ENCODE peak calls at places on chromosome 12, in seven cellular contexts. H is stimulated activated CD8-positive, alpha-beta memory T cell treated with anti-CD3 and anti-CD28 coated beads, Interleukin-7, amount 100 ng/mL, for 4 hours; S is progenitor cell of endocrine pancreas; V is EL; X is ELR; J is T-helper 22 cell; C is foreskin melanocyte. Z is an unnamed sample.

GRCh38 chr12:112121780-112122565 is 3.4 kb upstream of the TRAFD1 start:
- DNase-seq in H (no peak), S (no peak), V (peak), X (peak), J (no peak), C (no peak), Z (no peak)

GRCh38 chr12:49323524-49324097 is 556 bp downstream of the TROAP start:
- DNase-seq in H (no peak), S (no peak), V (no peak), X (no peak), J (no peak), C (no peak), Z (no peak)

GRCh38 chr12:20040844-20041243 is 327.5 kb upstream of the PDE3A start:
- DNase-seq in H (no peak), S (no peak), V (no peak), X (no peak), J (no peak), C (no peak), Z (peak)

GRCh38 chr12:93572712-93573551 is 457 bp downstream of the SOCS2 start:
- DNase-seq in H (peak), S (peak), V (peak), X (peak), J (no peak), C (no peak), Z (no peak)

GRCh38 chr12:111436811-111437210 is 31.1 kb downstream of the SH2B3 start:
- DNase-seq in H (no peak), S (no peak), V (no peak), X (peak), J (no peak), C (no peak), Z (no peak)

GRCh38 chr12:8508912-8509841 is 4.1 kb upstream of the CLEC4D start:
- DNase-seq in H (no peak), S (no peak), V (no peak), X (no peak), J (no peak), C (no peak), Z (no peak)

GRCh38 chr12:124422142-124422569 is 127.3 kb downstream of the RFLNA start:
- DNase-seq in H (no peak), S (no peak), V (no peak), X (no peak), J (no peak), C (no peak), Z (no peak)

GRCh38 chr12:91178139-91178561 is 4.5 kb downstream of the DCN start:
- DNase-seq in H (no peak), S (no peak), V (peak), X (peak), J (no peak), C (no peak), Z (peak)

GRCh38 chr12:26195250-26195640 is at the start of gene SSPN:
- DNase-seq in H (no peak), S (peak), V (peak), X (peak), J (no peak), C (no peak), Z (no peak)

GRCh38 chr12:1792406-1792805 is 28.0 kb upstream of the LRTM2 start:
- DNase-seq in H (no peak), S (no peak), V (no peak), X (no peak), J (no peak), C (no peak), Z (no peak)